ENCODE peak calls at places on chromosomes 11 and 22, in seven cellular contexts. M is mesenchymal stem cell, W is neuronal stem cell, H is mesendoderm, J is H9, V is H1, Q is trophoblast cell. U is an unnamed sample.

GRCh38 chr11:25769287-25769686 is 562.6 kb upstream of the ANO3 start:
- DNase-seq in M (peak; percentile 29), W (no peak), H (no peak), J (no peak), V (no peak), Q (no peak), U (no peak)

GRCh38 chr11:113448311-113448666 is 26.9 kb downstream of the DRD2 start:
- DNase-seq in M (no peak), W (no peak), H (no peak), J (no peak), V (no peak), Q (no peak), U (no peak)

GRCh38 chr11:59152312-59152967 is 9.8 kb downstream of the FAM111A start:
- DNase-seq in M (no peak), W (no peak), H (no peak), J (no peak), V (no peak), Q (no peak), U (no peak)

GRCh38 chr22:48627203-48627602 is 1200.5 kb downstream of the BRD1 start:
- DNase-seq in M (no peak), W (no peak), H (no peak), J (no peak), V (no peak), Q (no peak), U (no peak)

GRCh38 chr11:124080319-124081001 is 34.8 kb upstream of the VWA5A start:
- DNase-seq in M (no peak), W (no peak), H (peak; percentile 36), J (no peak), V (no peak), Q (peak; percentile 97), U (no peak)

GRCh38 chr22:49356428-49356827 is 471.2 kb downstream of the BRD1 start:
- DNase-seq in M (no peak), W (no peak), H (no peak), J (no peak), V (peak; percentile 14), Q (no peak), U (no peak)

GRCh38 chr11:35084817-35085424 is 54.0 kb upstream of the CD44 start:
- DNase-seq in M (no peak), W (no peak), H (no peak), J (no peak), V (no peak), Q (no peak), U (no peak)

GRCh38 chr11:100687630-100688395 is 725 bp downstream of the ARHGAP42 start:
- DNase-seq in M (peak; percentile 90), W (peak; percentile 70), H (peak; percentile 94), J (peak; percentile 79), V (peak; percentile 78), Q (peak; percentile 69), U (peak; percentile 85)

GRCh38 chr11:102446606-102447005 is 6.0 kb downstream of the TMEM123 start:
- DNase-seq in M (peak; percentile 74), W (no peak), H (peak; percentile 76), J (no peak), V (no peak), Q (no peak), U (peak; percentile 79)

GRCh38 chr11:94117197-94117574 is 11.5 kb upstream of the PANX1 start:
- DNase-seq in M (no peak), W (no peak), H (no peak), J (no peak), V (no peak), Q (no peak), U (no peak)

GRCh38 chr11:94107363-94107762 is 21.3 kb upstream of the PANX1 start:
- DNase-seq in M (no peak), W (no peak), H (no peak), J (no peak), V (no peak), Q (no peak), U (no peak)

GRCh38 chr11:94111660-94112059 is 17.0 kb upstream of the PANX1 start:
- DNase-seq in M (no peak), W (no peak), H (no peak), J (no peak), V (no peak), Q (no peak), U (no peak)

GRCh38 chr11:94111241-94111640 is 17.4 kb upstream of the PANX1 start:
- DNase-seq in M (no peak), W (no peak), H (no peak), J (no peak), V (no peak), Q (no peak), U (no peak)

GRCh38 chr11:94112182-94112960 is 16.3 kb upstream of the PANX1 start:
- DNase-seq in M (no peak), W (no peak), H (no peak), J (no peak), V (no peak), Q (no peak), U (no peak)
- H3K23ac ChIP-seq in M (no peak overlapping the region), W (no peak overlapping the region), H (no peak overlapping the region), J (no peak overlapping the region), V (no peak overlapping the region), Q (no peak overlapping the region), U (no peak overlapping the region)

GRCh38 chr22:47561766-47562165 is 799.3 kb downstream of the TBC1D22A start:
- DNase-seq in M (no peak), W (no peak), H (no peak), J (no peak), V (no peak), Q (no peak), U (no peak)
- H3K23ac ChIP-seq in M (no peak overlapping the region), W (no peak overlapping the region), H (no peak overlapping the region), J (no peak overlapping the region), V (no peak overlapping the region), Q (no peak overlapping the region), U (no peak overlapping the region)

GRCh38 chr11:57124460-57124859 is 57.3 kb upstream of the LRRC55 start:
- DNase-seq in M (no peak), W (no peak), H (no peak), J (no peak), V (no peak), Q (no peak), U (no peak)
- H3K23ac ChIP-seq in M (no peak overlapping the region), W (no peak overlapping the region), H (no peak overlapping the region), J (no peak overlapping the region), V (no peak overlapping the region), Q (no peak overlapping the region), U (no peak overlapping the region)

GRCh38 chr11:24196733-24197132 is 300.1 kb upstream of the LUZP2 start:
- DNase-seq in M (no peak), W (no peak), H (no peak), J (no peak), V (no peak), Q (no peak), U (no peak)
- H3K23ac ChIP-seq in M (no peak overlapping the region), W (no peak overlapping the region), H (no peak overlapping the region), J (no peak overlapping the region), V (no peak overlapping the region), Q (no peak overlapping the region), U (no peak overlapping the region)

U was measured in IMR-90.